ENCODE peak calls at places on chromosomes 16 and 17, in nine cellular contexts. E is caudate nucleus; Z is retina; P is stimulated activated naive B cell treated with anti-CD40 and anti-IgM and Interleukin-4, amounts not matched to agents 10 μg/mL and 1 μg/mL and 100 μg/mL, for 72 hours; I is fibroblast of lung; T is lung; V is left lung; M is foreskin fibroblast; Q is aorta. L is an unnamed sample.

GRCh38 chr17:29732613-29733012 is 109.9 kb upstream of the CORO6 start:
- DNase-seq in Z (no peak), V (no peak), I (no peak), Q (no peak), M (no peak), T (no peak), P (no peak), E (no peak), L (no peak)

GRCh38 chr16:19681637-19682036 is 36.4 kb downstream of the KNOP1 start:
- DNase-seq in E (no peak), Z (no peak), T (no peak), P (no peak), Q (no peak), M (no peak), V (no peak), I (no peak), L (no peak)

GRCh38 chr17:9127340-9127739 is 106.0 kb downstream of the NTN1 start:
- DNase-seq in V (no peak), I (no peak), Z (no peak), P (no peak), M (no peak), E (no peak), T (no peak), Q (no peak), L (no peak)

GRCh38 chr17:1529863-1530262 is 13.5 kb upstream of the INPP5K start:
- DNase-seq in Z (no peak), M (no peak), Q (no peak), I (no peak), V (no peak), T (no peak), P (no peak), E (no peak), L (no peak)

GRCh38 chr17:7513850-7514419 is 29.8 kb downstream of the POLR2A start:
- DNase-seq in M (no peak), V (no peak), I (no peak), Z (no peak), P (no peak), T (no peak), Q (no peak), E (no peak), L (no peak)

GRCh38 chr17:4136373-4136772 is 6.5 kb downstream of the ZZEF1 start:
- DNase-seq in V (peak), T (peak), P (no peak), Q (peak), I (no peak), E (no peak), Z (no peak), M (no peak), L (no peak)

GRCh38 chr16:84699712-84700517 is at the start of gene USP10:
- DNase-seq in E (peak), I (peak), T (peak), M (peak), Q (peak), P (peak), V (peak), Z (peak), L (peak)

GRCh38 chr17:18960241-18960665 is 8.3 kb downstream of the SLC5A10 start:
- DNase-seq in T (no peak), Q (peak), Z (no peak), V (no peak), I (no peak), P (no peak), M (no peak), E (no peak), L (no peak)

GRCh38 chr16:79618712-79619050 is 18.1 kb upstream of the MAF start:
- DNase-seq in Z (no peak), I (no peak), T (no peak), M (no peak), P (no peak), Q (no peak), V (no peak), E (no peak), L (no peak)

GRCh38 chr16:46607529-46607928 is 13.7 kb downstream of the SHCBP1 start:
- DNase-seq in M (peak), Q (no peak), I (peak), T (no peak), Z (no peak), P (no peak), E (no peak), V (no peak), L (peak)

GRCh38 chr17:57294629-57295501 is 38.5 kb downstream of the MSI2 start:
- DNase-seq in M (peak), P (no peak), E (no peak), Q (no peak), V (no peak), I (peak), T (no peak), Z (no peak), L (no peak)

GRCh38 chr16:87437327-87437726 is 45.2 kb downstream of the MAP1LC3B start:
- DNase-seq in M (no peak), P (no peak), T (no peak), Z (no peak), Q (no peak), I (no peak), V (no peak), E (no peak), L (no peak)

GRCh38 chr16:24543949-24544348 is 4.6 kb downstream of the RBBP6 start:
- DNase-seq in M (no peak), E (no peak), V (no peak), I (no peak), Z (no peak), T (no peak), P (no peak), Q (no peak), L (no peak)

GRCh38 chr17:412211-413015 is 59.8 kb upstream of the RPH3AL start:
- DNase-seq in M (peak), I (peak), E (no peak), Z (peak), V (no peak), Q (no peak), P (no peak), T (peak), L (peak)